ENCODE peak calls at places on chromosomes 2 and 18, in nine cellular contexts. M, F, E, P, S, R, X, O and Q are unnamed samples. For H3K36me3, the result is how much of the 10 kb centered on the place peaks cover.

GRCh38 chr2:68734176-68734575 is 435 bp upstream of the ARHGAP25 start:
- DNase-seq in M (no peak), F (no peak), E (no peak), P (no peak), S (no peak), R (no peak), X (no peak), O (no peak), Q (no peak)

GRCh38 chr2:27099334-27099955 is 12.9 kb downstream of the KHK start:
- DNase-seq in M (no peak), F (no peak), E (no peak), P (no peak), S (no peak), R (no peak), X (no peak), O (no peak), Q (no peak)

GRCh38 chr2:219386532-219387280 is 1.0 kb downstream of the DNPEP start:
- DNase-seq in M (no peak), F (no peak), E (no peak), P (no peak), S (no peak), R (no peak), X (no peak), O (no peak), Q (no peak)

GRCh38 chr18:62524443-62525200 is 1.8 kb downstream of the ZCCHC2 start:
- DNase-seq in M (peak), F (peak), E (peak), P (peak), S (peak), R (peak), X (peak), O (peak), Q (peak)

GRCh38 chr2:169038338-169038757 is 7.2 kb upstream of the ABCB11 start:
- DNase-seq in M (no peak), F (no peak), E (no peak), P (no peak), S (no peak), R (no peak), X (no peak), O (no peak), Q (no peak)

GRCh38 chr2:190964170-190964795 is 49.7 kb downstream of the STAT1 start:
- DNase-seq in M (no peak), F (no peak), E (no peak), P (no peak), S (no peak), R (no peak), X (no peak), O (no peak), Q (peak)

GRCh38 chr2:54709341-54709809 is 14.1 kb upstream of the EML6 start:
- DNase-seq in M (no peak), F (peak), E (peak), P (no peak), S (no peak), R (no peak), X (peak), O (no peak), Q (peak)

GRCh38 chr2:240631561-240632290 is 6.4 kb downstream of the GPR35 start:
- DNase-seq in M (peak), F (peak), E (no peak), P (no peak), S (no peak), R (no peak), X (no peak), O (no peak), Q (no peak)

GRCh38 chr2:236873666-236874065 is 212.0 kb upstream of the COPS8 start:
- DNase-seq in M (no peak), F (no peak), E (no peak), P (no peak), S (no peak), R (no peak), X (no peak), O (no peak), Q (no peak)

GRCh38 chr18:55403555-55403954 is 184.4 kb downstream of the TCF4 start:
- DNase-seq in M (no peak), F (no peak), E (no peak), P (no peak), S (no peak), R (no peak), X (no peak), O (no peak), Q (no peak)

GRCh38 chr2:46041434-46041833 is 255.8 kb upstream of the EPAS1 start:
- DNase-seq in M (no peak), F (no peak), E (no peak), P (no peak), S (peak), R (no peak), X (no peak), O (no peak), Q (no peak)

GRCh38 chr2:64945973-64946736 is 43.0 kb upstream of the SLC1A4 start:
- DNase-seq in M (no peak), F (peak), E (peak), P (no peak), S (peak), R (no peak), X (no peak), O (no peak), Q (no peak)

GRCh38 chr2:208134928-208135586 is 5.4 kb upstream of the CRYGC start:
- DNase-seq in M (no peak), F (no peak), E (no peak), P (no peak), S (no peak), R (no peak), X (no peak), O (no peak), Q (no peak)

GRCh38 chr2:240425236-240425615 is 10.2 kb upstream of the GPC1 start:
- DNase-seq in M (no peak), F (no peak), E (peak), P (no peak), S (no peak), R (no peak), X (no peak), O (no peak), Q (no peak)

GRCh38 chr2:173986805-173987204 is 21.6 kb upstream of the SP3 start:
- DNase-seq in M (no peak), F (peak), E (no peak), P (no peak), S (peak), R (peak), X (no peak), O (peak), Q (no peak)

GRCh38 chr2:53827398-53828175 is 32.2 kb downstream of the GPR75 start:
- DNase-seq in M (no peak), F (no peak), E (no peak), P (no peak), S (peak), R (no peak), X (no peak), O (no peak), Q (no peak)

GRCh38 chr2:8606226-8606625 is 75.6 kb upstream of the ID2 start:
- DNase-seq in M (no peak), F (no peak), E (no peak), P (no peak), S (no peak), R (no peak), X (no peak), O (no peak), Q (no peak)

GRCh38 chr2:241833101-241833937 is 24.3 kb downstream of the NEU4 start:
- DNase-seq in M (peak), F (no peak), E (no peak), P (no peak), S (peak), R (peak), X (no peak), O (peak), Q (no peak)

GRCh38 chr2:159605441-159606178 is 10.7 kb downstream of the BAZ2B start:
- DNase-seq in M (no peak), F (no peak), E (no peak), P (no peak), S (no peak), R (no peak), X (no peak), O (no peak), Q (no peak)

GRCh38 chr18:79749251-79750191 is 48.2 kb upstream of the KCNG2 start:
- DNase-seq in M (no peak), F (peak), E (no peak), P (no peak), S (peak), R (no peak), X (no peak), O (no peak), Q (peak)
- H3K36me3 ChIP-seq in M (under half), F (under half), E (half or more), P (under half), S (under half), R (under half), X (under half), O (under half), Q (under half)

DNA sequence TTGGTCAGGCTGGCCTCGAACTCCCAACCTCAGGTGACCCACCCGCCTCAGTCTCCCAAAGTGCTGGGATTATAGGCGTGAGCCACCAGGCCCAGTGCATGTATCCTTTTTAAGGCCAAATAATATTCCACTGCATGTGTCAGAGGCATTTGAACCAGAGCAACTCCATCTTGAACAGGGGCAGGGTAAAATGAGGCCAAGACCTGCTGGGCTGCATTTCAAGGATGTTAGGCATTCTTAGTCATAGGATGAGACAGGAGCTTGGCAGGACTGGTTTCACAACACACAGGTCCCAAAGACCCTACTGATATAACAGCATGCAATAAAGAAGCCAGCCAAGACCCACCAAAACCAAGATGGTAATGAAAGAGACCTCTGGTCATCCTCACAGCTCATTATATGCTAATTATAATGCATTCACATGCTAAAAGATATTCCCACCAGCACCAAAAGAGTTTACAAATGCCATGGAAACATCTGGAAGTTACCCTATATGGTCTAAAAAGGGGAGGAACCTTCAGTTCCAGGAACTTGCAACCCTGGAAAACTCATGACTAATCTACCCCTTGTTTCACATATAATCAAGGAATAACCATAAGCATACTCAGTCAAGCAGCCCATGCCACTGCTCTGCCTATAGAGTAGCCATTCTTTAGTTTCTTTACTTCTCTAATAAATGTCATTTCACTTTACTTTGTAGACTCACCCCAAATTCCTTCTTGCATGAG is 204.6 kb downstream of the RAB3GAP1 start:
- DNase-seq in M (no peak), F (no peak), E (no peak), P (no peak), S (peak), R (no peak), X (no peak), O (no peak), Q (no peak)
- TF ChIP-seq POLR2A in M (no peak), F (no peak), E (no peak), P (no peak), S (no peak), R (no peak), X (no peak), O (no peak), Q (no peak)

GRCh38 chr18:76168206-76168605 is 326.8 kb downstream of the ZNF516 start:
- DNase-seq in M (no peak), F (no peak), E (no peak), P (no peak), S (no peak), R (no peak), X (no peak), O (no peak), Q (no peak)

GRCh38 chr18:76167440-76167839 is 327.6 kb downstream of the ZNF516 start:
- DNase-seq in M (peak), F (no peak), E (no peak), P (no peak), S (no peak), R (no peak), X (no peak), O (no peak), Q (no peak)

GRCh38 chr18:76169733-76170132 is 325.3 kb downstream of the ZNF516 start:
- DNase-seq in M (no peak), F (no peak), E (no peak), P (no peak), S (no peak), R (no peak), X (no peak), O (no peak), Q (no peak)
- TF ChIP-seq CTCF in M (no peak), F (no peak), E (no peak), P (peak), S (no peak), R (no peak), X (no peak), O (no peak), Q (peak)

GRCh38 chr2:127510073-127510472 is 16.2 kb downstream of the IWS1 start:
- DNase-seq in M (no peak), F (no peak), E (no peak), P (no peak), S (no peak), R (no peak), X (no peak), O (no peak), Q (no peak)
- H3K36me3 ChIP-seq in M (under half), F (under half), E (under half), P (under half), S (under half), R (under half), X (under half), O (under half), Q (under half)

DNA sequence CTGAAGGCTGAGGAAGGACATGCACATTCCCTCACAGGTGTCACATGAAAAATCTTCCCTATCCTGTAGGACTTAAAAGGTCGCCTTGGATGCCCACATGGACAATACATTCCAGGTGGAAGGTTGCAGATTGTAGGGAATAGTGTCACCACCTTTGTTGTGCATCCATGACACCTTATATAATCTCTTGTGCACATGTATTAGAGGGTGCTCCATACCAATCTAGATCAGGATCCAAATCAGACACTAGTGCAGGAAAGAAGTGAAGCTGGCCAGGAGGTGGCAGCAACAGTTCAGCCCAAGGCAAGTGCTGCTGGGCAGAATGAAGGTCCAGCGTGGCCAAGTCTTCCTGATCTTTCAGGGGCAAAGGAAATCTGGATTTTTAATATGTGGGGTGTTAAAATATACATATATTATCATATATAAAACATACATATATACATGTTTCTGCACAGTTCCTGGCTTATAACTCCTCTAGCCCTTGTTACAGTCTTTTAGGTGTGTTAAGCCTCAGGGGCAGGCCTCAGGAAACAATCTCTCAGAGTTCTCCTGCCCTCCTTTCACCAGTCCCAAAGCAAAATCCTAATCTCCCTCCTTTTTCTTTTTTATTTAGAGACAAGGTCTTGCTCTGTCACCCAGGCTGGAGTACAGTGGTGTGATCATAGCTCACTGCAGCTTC is 16.6 kb downstream of the NIF3L1 start:
- DNase-seq in M (no peak), F (peak), E (peak), P (peak), S (peak), R (peak), X (peak), O (peak), Q (peak)
- TF ChIP-seq POLR2A in M (no peak), F (no peak), E (no peak), P (no peak), S (no peak), R (no peak), X (no peak), O (no peak), Q (no peak)